ENCODE peak calls at places on chromosomes 16 and 17, in four cellular contexts. P is endothelial cell, D is BE2C, Y is hypothalamus. R is an unnamed sample.

GRCh38 chr17:73645050-73645871 is 1.0 kb upstream of the SDK2 start:
- DNase-seq in P (peak), D (peak), Y (no peak), R (peak)

GRCh38 chr17:4739122-4740024 is at the start of the genes CXCL16 and ZMYND15:
- DNase-seq in P (peak), D (peak), Y (peak), R (peak)

GRCh38 chr17:75979705-75980187 is 706 bp downstream of the TEN1 start:
- DNase-seq in P (no peak), D (no peak), Y (no peak), R (no peak)

GRCh38 chr16:81446318-81447275 is 2.0 kb downstream of the CMIP start:
- DNase-seq in P (no peak), D (no peak), Y (no peak), R (peak)

GRCh38 chr16:63442246-63442645 is 1406.0 kb upstream of the CDH8 start:
- DNase-seq in P (no peak), D (no peak), Y (no peak), R (no peak)

GRCh38 chr16:62665269-62665668 is 629.0 kb upstream of the CDH8 start:
- DNase-seq in P (no peak), D (no peak), Y (no peak), R (no peak)

GRCh38 chr17:11644265-11645212 is 46.3 kb downstream of the DNAH9 start:
- DNase-seq in P (peak), D (peak), Y (peak), R (no peak)

GRCh38 chr17:78231991-78232759 is 744 bp downstream of the TMEM235 start:
- DNase-seq in P (peak), D (no peak), Y (no peak), R (no peak)

GRCh38 chr16:2154533-2155090 is 970 bp upstream of the TRAF7 start:
- DNase-seq in P (no peak), D (no peak), Y (no peak), R (peak)

GRCh38 chr17:82196273-82196672 is 16.4 kb downstream of the CCDC57 start:
- DNase-seq in P (no peak), D (no peak), Y (no peak), R (no peak)

GRCh38 chr17:6444573-6445335 is 499 bp downstream of the PIMREG start:
- DNase-seq in P (no peak), D (no peak), Y (no peak), R (no peak)

GRCh38 chr16:12256880-12257279 is 280.3 kb downstream of the SNX29 start:
- DNase-seq in P (no peak), D (no peak), Y (no peak), R (no peak)

GRCh38 chr17:28940675-28941074 is 10.6 kb downstream of the PHF12 start:
- DNase-seq in P (no peak), D (no peak), Y (no peak), R (no peak)

GRCh38 chr17:73742915-73743314 is 98.7 kb upstream of the SDK2 start:
- DNase-seq in P (no peak), D (no peak), Y (no peak), R (no peak)

GRCh38 chr16:84044108-84044488 is 1.5 kb upstream of the SLC38A8 start:
- DNase-seq in P (peak), D (peak), Y (no peak), R (peak)

GRCh38 chr17:79778504-79779087 is 648 bp downstream of the CBX2 start:
- DNase-seq in P (no peak), D (peak), Y (no peak), R (peak)

GRCh38 chr16:26240807-26241206 is 549.0 kb downstream of the HS3ST4 start:
- DNase-seq in P (no peak), D (no peak), Y (no peak), R (no peak)

GRCh38 chr17:68771867-68772515 is 170.8 kb upstream of the FAM20A start:
- DNase-seq in P (no peak), D (no peak), Y (no peak), R (no peak)

GRCh38 chr16:12089492-12090161 is 113.1 kb downstream of the SNX29 start:
- DNase-seq in P (peak), D (no peak), Y (no peak), R (peak)

GRCh38 chr17:77320046-77320445 is 179.3 kb downstream of the SEC14L1 start:
- DNase-seq in P (no peak), D (no peak), Y (no peak), R (peak)

GRCh38 chr16:67672739-67673662 is 6.4 kb downstream of the C16orf86 start:
- DNase-seq in P (peak), D (peak), Y (no peak), R (peak)

GRCh38 chr16:2028620-2029220 is 2.0 kb downstream of the NHERF2 start:
- DNase-seq in P (no peak), D (no peak), Y (no peak), R (no peak)

GRCh38 chr17:76744747-76745146 is 6.8 kb downstream of the MFSD11 start:
- DNase-seq in P (no peak), D (no peak), Y (no peak), R (no peak)

GRCh38 chr17:64024215-64024654 is 3.8 kb upstream of the ICAM2 start:
- DNase-seq in P (no peak), D (no peak), Y (no peak), R (no peak)